ENCODE peak calls at places on chromosome 21, in four cellular contexts. P is mesendoderm, O is H1, L is H9. K is an unnamed sample.

GRCh38 chr21:25396135-25396711 is 211.1 kb downstream of the MRPL39 start:
- DNase-seq in P (no peak), O (no peak), L (no peak), K (no peak)

GRCh38 chr21:21401444-21401843 is 403.2 kb downstream of the NCAM2 start:
- DNase-seq in P (no peak), O (no peak), L (no peak), K (no peak)

GRCh38 chr21:27761623-27762022 is 794.7 kb upstream of the ADAMTS5 start:
- DNase-seq in P (no peak), O (no peak), L (no peak), K (no peak)

GRCh38 chr21:34909492-34910292 is 139.4 kb downstream of the RUNX1 start:
- DNase-seq in P (peak), O (no peak), L (no peak), K (peak)

GRCh38 chr21:33305344-33305671 is 19.5 kb upstream of the IFNAR1 start:
- DNase-seq in P (no peak), O (peak), L (no peak), K (no peak)

GRCh38 chr21:25509862-25510261 is 97.4 kb downstream of the MRPL39 start:
- DNase-seq in P (no peak), O (no peak), L (no peak), K (no peak)

GRCh38 chr21:29130234-29130993 is at the start of gene MAP3K7CL:
- DNase-seq in P (peak), O (no peak), L (no peak), K (peak)

GRCh38 chr21:27776925-27777553 is 810.2 kb upstream of the ADAMTS5 start:
- DNase-seq in P (no peak), O (no peak), L (no peak), K (no peak)

GRCh38 chr21:35635994-35636393 is 424.3 kb downstream of the SETD4 start:
- DNase-seq in P (no peak), O (no peak), L (no peak), K (no peak)

GRCh38 chr21:31136891-31137290 is 98.6 kb upstream of the KRTAP19-8 start:
- DNase-seq in P (no peak), O (no peak), L (no peak), K (peak)

GRCh38 chr21:29114765-29115164 is 15.7 kb upstream of the MAP3K7CL start:
- DNase-seq in P (peak), O (no peak), L (no peak), K (peak)

GRCh38 chr21:34528131-34528561 is 16.1 kb upstream of the KCNE1 start:
- DNase-seq in P (no peak), O (no peak), L (no peak), K (peak)

GRCh38 chr21:25997788-25998611 is 172.6 kb downstream of the APP start:
- DNase-seq in P (peak), O (no peak), L (peak), K (no peak)

GRCh38 chr21:29215709-29216108 is 83.0 kb upstream of the BACH1 start:
- DNase-seq in P (no peak), O (no peak), L (no peak), K (peak)

GRCh38 chr21:34886554-34887385 is 162.3 kb downstream of the RUNX1 start:
- DNase-seq in P (peak), O (peak), L (peak), K (no peak)

GRCh38 chr21:29987762-29988161 is 48.0 kb upstream of the GRIK1 start:
- DNase-seq in P (no peak), O (no peak), L (no peak), K (no peak)

GRCh38 chr21:33109574-33110339 is 39.8 kb downstream of the OLIG1 start:
- DNase-seq in P (peak), O (peak), L (peak), K (no peak)

GRCh38 chr21:31917108-31917507 is 44.3 kb downstream of the HUNK start:
- DNase-seq in P (no peak), O (no peak), L (no peak), K (no peak)

GRCh38 chr21:36096398-36097290 is 26.8 kb downstream of the CBR1 start:
- DNase-seq in P (peak), O (no peak), L (peak), K (no peak)

GRCh38 chr21:29501451-29501850 is 202.7 kb downstream of the BACH1 start:
- DNase-seq in P (no peak), O (no peak), L (no peak), K (peak)

GRCh38 chr21:31909153-31909771 is 36.4 kb downstream of the HUNK start:
- DNase-seq in P (peak), O (no peak), L (no peak), K (peak)

GRCh38 chr21:32803651-32804050 is 32.1 kb upstream of the PAXBP1 start:
- DNase-seq in P (no peak), O (no peak), L (no peak), K (peak)

GRCh38 chr21:29056538-29057050 is 16.9 kb downstream of the CCT8 start:
- DNase-seq in P (no peak), O (no peak), L (no peak), K (no peak)

GRCh38 chr21:29671728-29672127 is 268.1 kb downstream of the GRIK1 start:
- DNase-seq in P (peak), O (no peak), L (no peak), K (no peak)

GRCh38 chr21:25408666-25409065 is 198.6 kb downstream of the MRPL39 start:
- DNase-seq in P (no peak), O (no peak), L (no peak), K (no peak)

GRCh38 chr21:31564439-31564838 is 95.1 kb upstream of the SOD1 start:
- DNase-seq in P (peak), O (no peak), L (no peak), K (no peak)

GRCh38 chr21:30329203-30329868 is 8.2 kb downstream of the KRTAP27-1 start:
- DNase-seq in P (no peak), O (no peak), L (no peak), K (no peak)

GRCh38 chr21:33761104-33762036 is 119.1 kb downstream of the ITSN1 start:
- DNase-seq in P (peak), O (no peak), L (no peak), K (peak)

GRCh38 chr21:35257413-35257812 is 208.3 kb upstream of the RUNX1 start:
- DNase-seq in P (no peak), O (no peak), L (no peak), K (peak)

GRCh38 chr21:19807231-19807630 is 1191.0 kb upstream of the NCAM2 start:
- DNase-seq in P (no peak), O (no peak), L (no peak), K (no peak)

GRCh38 chr21:19810779-19811178 is 1187.4 kb upstream of the NCAM2 start:
- DNase-seq in P (peak), O (no peak), L (peak), K (no peak)
- H4K8ac ChIP-seq in P (no peak), O (no peak), L (no peak), K (no peak)

DNA sequence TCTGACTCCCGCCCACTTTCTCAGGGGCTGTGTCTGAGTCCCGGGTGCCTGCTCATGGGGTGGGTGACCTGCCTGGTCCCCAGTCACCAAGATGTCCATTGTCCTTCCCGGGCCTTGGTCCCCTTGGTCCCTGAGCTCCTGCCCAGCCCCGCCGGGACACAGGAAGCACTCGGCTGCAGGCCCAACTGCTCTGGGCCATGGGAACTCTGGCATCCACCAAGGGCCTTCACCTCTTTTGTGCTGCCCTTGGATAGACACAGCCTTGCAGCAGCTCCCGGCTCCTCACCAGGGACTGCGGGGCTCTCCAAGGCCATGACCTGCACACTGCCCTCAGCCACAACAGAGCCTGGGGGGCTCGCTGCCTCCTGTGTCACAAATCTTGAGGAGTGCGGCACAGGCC is 22.1 kb upstream of the MX1 start:
- DNase-seq in P (no peak), O (no peak), L (peak), K (no peak)
- H4K5ac ChIP-seq in P (no peak), O (no peak), L (no peak), K (no peak)

GRCh38 chr21:17758703-17759102 is 60.5 kb downstream of the C21orf91 start:
- DNase-seq in P (no peak), O (no peak), L (no peak), K (no peak)

GRCh38 chr21:17752171-17752570 is 67.0 kb downstream of the C21orf91 start:
- DNase-seq in P (no peak), O (no peak), L (no peak), K (no peak)

GRCh38 chr21:17757671-17758070 is 61.5 kb downstream of the C21orf91 start:
- DNase-seq in P (no peak), O (no peak), L (no peak), K (no peak)

GRCh38 chr21:17759546-17760178 is 59.5 kb downstream of the C21orf91 start:
- DNase-seq in P (no peak), O (no peak), L (no peak), K (no peak)

GRCh38 chr21:17753736-17754135 is 65.4 kb downstream of the C21orf91 start:
- DNase-seq in P (no peak), O (no peak), L (no peak), K (no peak)
- H2BK120ac ChIP-seq in P (no peak), O (no peak), L (no peak), K (no peak)

GRCh38 chr21:38486221-38486620 is 12.1 kb downstream of the ERG start:
- DNase-seq in P (no peak), O (no peak), L (no peak), K (peak)
- H4K8ac ChIP-seq in P (no peak), O (no peak), L (no peak), K (no peak)

DNA sequence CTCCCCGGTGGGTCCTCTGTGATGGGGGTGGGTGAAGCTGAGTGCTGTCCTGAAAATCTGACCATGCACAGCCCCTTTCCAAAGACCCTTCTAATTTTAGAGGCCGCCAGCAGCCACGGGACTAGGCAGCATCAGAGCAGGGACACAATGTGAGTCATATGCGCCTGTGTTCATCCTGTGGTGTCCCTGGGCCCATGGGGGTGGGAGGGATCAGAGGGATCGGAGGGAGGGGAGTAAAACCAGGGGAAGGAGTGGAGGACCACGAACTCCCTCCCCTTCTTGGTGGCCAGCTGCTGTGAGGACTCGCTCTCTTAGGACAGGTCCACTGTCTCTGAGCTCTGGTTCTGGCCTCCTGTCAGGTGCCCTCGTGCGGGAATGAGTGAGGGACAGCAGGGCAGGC is 61.5 kb downstream of the ADARB1 start:
- DNase-seq in P (no peak), O (no peak), L (no peak), K (no peak)
- H4K5ac ChIP-seq in P (no peak), O (no peak), L (no peak), K (no peak)

GRCh38 chr21:38951095-38951745 is 145.5 kb downstream of the ETS2 start:
- DNase-seq in P (no peak), O (no peak), L (no peak), K (no peak)

GRCh38 chr21:38950388-38951094 is 144.8 kb downstream of the ETS2 start:
- DNase-seq in P (no peak), O (no peak), L (no peak), K (peak)

GRCh38 chr21:38945536-38946245 is 140.0 kb downstream of the ETS2 start:
- DNase-seq in P (peak), O (peak), L (peak), K (peak)

GRCh38 chr21:38948377-38948776 is 142.6 kb downstream of the ETS2 start:
- DNase-seq in P (no peak), O (no peak), L (no peak), K (peak)

DNA sequence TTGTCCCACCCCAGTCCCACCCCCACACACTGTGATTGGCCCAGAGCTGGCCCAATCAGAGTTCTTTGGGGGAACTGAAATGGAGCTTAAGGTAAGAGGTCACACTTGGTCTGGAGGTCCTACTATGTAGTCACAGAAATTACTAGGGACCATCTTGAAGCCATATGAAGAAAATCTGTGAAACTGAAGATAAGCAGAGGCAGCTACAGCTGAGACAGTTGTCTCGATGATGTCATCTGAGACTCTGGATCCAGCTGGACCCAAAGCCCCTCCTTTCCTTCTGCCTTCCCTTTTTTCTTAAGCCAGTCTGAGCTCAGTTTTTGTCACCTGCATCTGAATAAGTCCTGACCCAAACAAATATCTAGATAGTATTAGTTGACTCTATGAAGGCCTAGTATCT is 143.3 kb downstream of the ETS2 start:
- DNase-seq in P (no peak), O (no peak), L (no peak), K (peak)
- H2BK120ac ChIP-seq in P (no peak), O (no peak), L (no peak), K (no peak)

GRCh38 chr21:41426656-41427311 is 745 bp downstream of the MX1 start:
- DNase-seq in P (no peak), O (peak), L (peak), K (no peak)

GRCh38 chr21:41428311-41428710 is 2.3 kb downstream of the MX1 start:
- DNase-seq in P (no peak), O (no peak), L (no peak), K (no peak)

GRCh38 chr21:41427556-41427955 is 1.5 kb downstream of the MX1 start:
- DNase-seq in P (no peak), O (peak), L (peak), K (no peak)

GRCh38 chr21:41425954-41426655 is at the start of gene MX1:
- DNase-seq in P (peak), O (peak), L (peak), K (peak)

DNA sequence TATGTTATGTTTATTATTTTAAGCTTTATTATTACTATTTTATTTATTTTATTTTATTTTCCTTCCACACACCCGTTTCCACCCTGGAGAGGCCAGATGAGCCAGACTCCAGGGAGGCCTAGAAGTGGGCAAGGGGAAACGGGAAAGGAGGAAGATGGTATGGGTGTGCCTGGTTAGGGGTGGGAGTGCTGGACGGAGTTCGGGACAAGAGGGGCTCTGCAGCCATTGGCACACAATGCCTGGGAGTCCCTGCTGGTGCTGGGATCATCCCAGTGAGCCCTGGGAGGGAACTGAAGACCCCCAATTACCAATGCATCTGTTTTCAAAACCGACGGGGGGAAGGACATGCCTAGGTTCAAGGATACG is 468 bp upstream of the MX1 start:
- DNase-seq in P (no peak), O (peak), L (no peak), K (no peak)
- H4K8ac ChIP-seq in P (no peak), O (peak), L (no peak), K (no peak)

GRCh38 chr21:37827878-37828277 is 88.4 kb downstream of the KCNJ6 start:
- DNase-seq in P (no peak), O (no peak), L (no peak), K (no peak)
- H4K5ac ChIP-seq in P (no peak), O (no peak), L (no peak), K (no peak)

DNA sequence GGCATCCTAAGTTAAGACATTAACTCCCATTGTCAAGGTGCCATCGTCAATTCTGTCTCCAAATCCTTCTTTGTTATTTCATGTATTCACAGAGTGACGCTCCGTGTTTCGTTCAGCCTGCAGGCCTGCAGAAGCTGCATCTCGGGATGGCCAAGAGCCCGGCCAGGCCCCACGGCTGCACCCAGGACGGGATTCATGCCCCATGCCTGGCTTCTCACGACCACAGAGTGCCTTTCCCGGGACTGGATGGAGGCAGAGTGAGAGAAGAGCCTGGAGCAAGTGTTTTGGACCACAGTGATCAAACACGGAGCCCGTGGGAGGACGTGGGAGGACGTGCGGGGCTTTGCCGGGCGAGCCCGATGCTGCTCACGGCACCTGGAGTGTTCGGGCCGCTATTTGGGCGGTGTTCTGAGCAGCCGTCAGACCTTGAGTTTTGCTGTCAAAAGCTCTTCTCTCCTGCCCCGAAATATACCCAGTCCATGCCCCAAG is 56.8 kb downstream of the COL6A1 start:
- DNase-seq in P (no peak), O (no peak), L (no peak), K (no peak)
- H2BK120ac ChIP-seq in P (no peak), O (no peak), L (no peak), K (peak)

DNA sequence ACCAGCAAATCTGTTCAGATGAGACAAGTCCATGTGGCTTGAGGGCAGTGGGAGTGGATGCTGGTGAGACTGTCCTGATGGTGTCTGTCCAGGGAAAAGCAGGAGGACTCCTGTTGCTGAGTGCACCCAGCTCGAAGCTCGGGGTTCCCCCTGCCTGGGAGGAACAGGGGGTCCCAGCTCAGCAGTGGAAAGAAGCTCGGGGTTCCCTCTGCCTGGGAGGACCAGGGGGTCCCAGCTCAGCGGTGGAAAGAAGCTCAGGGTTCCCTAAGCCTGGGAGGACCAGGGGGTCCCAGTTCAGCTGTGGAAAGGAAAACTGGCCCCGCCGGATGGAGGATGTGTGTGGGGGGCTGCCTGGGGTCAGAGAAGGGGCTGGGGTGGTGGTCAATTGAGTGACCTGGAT is 39.1 kb downstream of the CRYAA start:
- DNase-seq in P (no peak), O (no peak), L (no peak), K (no peak)
- H4K8ac ChIP-seq in P (no peak), O (no peak), L (no peak), K (no peak)

K was measured in IMR-90.